ENCODE peak calls at places on chromosomes 13 and 19, in nine cellular contexts. L is GM23338, W is lung, P is endodermal cell, O is heart right ventricle, B is thoracic aorta, C is mucosa of descending colon, I is SK-N-SH, Q is mammary epithelial cell. G is an unnamed sample. For H3K4me1, the result is how much of the 10 kb centered on the place peaks cover.

GRCh38 chr13:94251801-94252200 is 227.7 kb downstream of the DCT start:
- DNase-seq in B (no peak), P (no peak), O (no peak), L (no peak), Q (no peak), W (no peak), I (no peak), C (no peak), G (no peak)

GRCh38 chr13:51628059-51628852 is 44.0 kb downstream of the WDFY2 start:
- DNase-seq in W (no peak), C (no peak), O (no peak), P (no peak), I (peak), B (no peak), Q (no peak), L (no peak), G (no peak)

GRCh38 chr13:29428992-29429315 is 166.5 kb downstream of the SLC7A1 start:
- DNase-seq in B (no peak), P (no peak), C (no peak), I (no peak), L (no peak), O (no peak), Q (no peak), W (no peak), G (no peak)

GRCh38 chr19:28887920-28888618 is 324.9 kb downstream of the UQCRFS1 start:
- DNase-seq in W (no peak), B (no peak), O (peak), Q (no peak), I (no peak), L (no peak), P (peak), C (no peak), G (no peak)

GRCh38 chr19:48506138-48506733 is 5.4 kb downstream of the LMTK3 start:
- DNase-seq in B (no peak), W (no peak), C (no peak), P (peak), Q (peak), L (peak), O (no peak), I (peak), G (no peak)

GRCh38 chr19:45782820-45783785 is 813 bp upstream of the DMPK start:
- DNase-seq in Q (peak), L (no peak), C (no peak), W (no peak), P (peak), O (peak), B (no peak), I (peak), G (no peak)

GRCh38 chr19:11416346-11417052 is 2.6 kb downstream of the RGL3 start:
- DNase-seq in L (no peak), I (no peak), Q (no peak), W (no peak), C (no peak), B (no peak), O (no peak), P (no peak), G (no peak)

GRCh38 chr13:27924529-27925141 is 4.8 kb downstream of the PDX1 start:
- DNase-seq in I (no peak), C (no peak), Q (no peak), B (no peak), O (no peak), P (no peak), L (peak), W (no peak), G (no peak)

GRCh38 chr13:58852076-58852475 is 1220.5 kb downstream of the PCDH17 start:
- DNase-seq in B (no peak), Q (peak), C (no peak), W (no peak), L (no peak), O (no peak), I (no peak), P (no peak), G (no peak)

GRCh38 chr13:23557733-23558132 is 12.5 kb upstream of the TNFRSF19 start:
- DNase-seq in W (no peak), P (no peak), B (no peak), O (no peak), I (no peak), Q (no peak), L (no peak), C (no peak), G (no peak)

GRCh38 chr13:32426981-32427851 is 714 bp downstream of the N4BP2L1 start:
- DNase-seq in Q (no peak), L (peak), P (peak), C (peak), I (peak), O (peak), B (no peak), W (peak), G (no peak)

GRCh38 chr13:89695343-89696257 is 1651.9 kb upstream of the MIR17HG start:
- DNase-seq in O (no peak), P (peak), Q (peak), I (peak), W (peak), B (no peak), C (peak), L (peak), G (no peak)

GRCh38 chr13:72693832-72694231 is 33.6 kb downstream of the MZT1 start:
- DNase-seq in Q (no peak), W (no peak), I (no peak), O (no peak), B (no peak), L (no peak), C (no peak), P (no peak), G (no peak)

GRCh38 chr19:588093-588742 is 1.5 kb upstream of the HCN2 start:
- DNase-seq in B (no peak), Q (peak), O (peak), C (peak), I (peak), P (peak), L (peak), W (no peak), G (no peak)

GRCh38 chr19:15199652-15200574 is 882 bp downstream of the NOTCH3 start:
- DNase-seq in P (peak), B (no peak), O (no peak), I (peak), L (peak), W (no peak), C (no peak), Q (no peak), G (no peak)

GRCh38 chr13:97855570-97855970 is 97.9 kb upstream of the IPO5 start:
- DNase-seq in L (peak), Q (peak), I (peak), P (peak), B (no peak), C (peak), W (no peak), O (no peak), G (no peak)

GRCh38 chr19:15779756-15780476 is 7.5 kb upstream of the OR10H5 start:
- DNase-seq in P (no peak), C (peak), B (peak), W (peak), L (no peak), Q (peak), I (no peak), O (peak), G (no peak)

GRCh38 chr19:4523306-4524110 is 5.2 kb upstream of the PLIN4 start:
- DNase-seq in B (no peak), C (peak), I (peak), P (peak), Q (no peak), L (peak), W (peak), O (peak), G (no peak)

GRCh38 chr13:111219306-111219705 is 101.1 kb upstream of the TEX29 start:
- DNase-seq in L (no peak), C (peak), Q (peak), W (no peak), O (no peak), B (no peak), P (peak), I (no peak), G (no peak)

GRCh38 chr19:22784051-22784450 is at the start of gene ZNF99:
- DNase-seq in C (peak), L (no peak), I (no peak), W (peak), P (no peak), Q (no peak), B (peak), O (peak), G (peak)

GRCh38 chr19:47021536-47022139 is 2.0 kb downstream of the NPAS1 start:
- DNase-seq in L (peak), C (no peak), W (no peak), O (no peak), I (peak), B (no peak), P (peak), Q (no peak), G (no peak)

GRCh38 chr13:51330741-51331140 is 8.8 kb upstream of the SERPINE3 start:
- DNase-seq in L (no peak), Q (peak), W (no peak), C (no peak), O (no peak), I (no peak), B (no peak), P (no peak), G (no peak)

GRCh38 chr19:49877879-49878743 is 609 bp downstream of the TBC1D17 start:
- DNase-seq in Q (peak), I (peak), O (peak), L (peak), W (peak), C (peak), P (peak), B (peak), G (peak)
- H3K4me1 ChIP-seq in Q (under half), I (under half), O (under half), L (under half), W (under half), C (under half), P (under half), B (under half), G (under half)

GRCh38 chr19:2491130-2491801 is 15.3 kb downstream of the GADD45B start:
- DNase-seq in L (no peak), O (no peak), W (peak), Q (peak), C (peak), B (no peak), I (no peak), P (no peak), G (no peak)
- TF ChIP-seq CTCF in L (no peak), O (no peak), W (no peak), Q (no peak), C (no peak), B (no peak), I (no peak), P (no peak), G (no peak)

GRCh38 chr19:41861846-41862245 is 1.8 kb downstream of the RPS19 start:
- DNase-seq in C (no peak), W (no peak), P (no peak), L (no peak), B (no peak), Q (no peak), O (no peak), I (no peak), G (no peak)

GRCh38 chr19:41863209-41863931 is 3.3 kb downstream of the RPS19 start:
- DNase-seq in P (no peak), I (no peak), L (no peak), B (no peak), O (no peak), W (no peak), Q (no peak), C (no peak), G (no peak)

GRCh38 chr19:41861098-41861768 is 1.2 kb downstream of the RPS19 start:
- DNase-seq in P (no peak), Q (no peak), B (no peak), I (no peak), L (no peak), C (no peak), W (no peak), O (no peak), G (no peak)

GRCh38 chr19:41864374-41864773 is 4.3 kb downstream of the RPS19 start:
- DNase-seq in O (no peak), L (no peak), C (no peak), B (no peak), I (no peak), P (no peak), Q (no peak), W (no peak), G (no peak)

DNA sequence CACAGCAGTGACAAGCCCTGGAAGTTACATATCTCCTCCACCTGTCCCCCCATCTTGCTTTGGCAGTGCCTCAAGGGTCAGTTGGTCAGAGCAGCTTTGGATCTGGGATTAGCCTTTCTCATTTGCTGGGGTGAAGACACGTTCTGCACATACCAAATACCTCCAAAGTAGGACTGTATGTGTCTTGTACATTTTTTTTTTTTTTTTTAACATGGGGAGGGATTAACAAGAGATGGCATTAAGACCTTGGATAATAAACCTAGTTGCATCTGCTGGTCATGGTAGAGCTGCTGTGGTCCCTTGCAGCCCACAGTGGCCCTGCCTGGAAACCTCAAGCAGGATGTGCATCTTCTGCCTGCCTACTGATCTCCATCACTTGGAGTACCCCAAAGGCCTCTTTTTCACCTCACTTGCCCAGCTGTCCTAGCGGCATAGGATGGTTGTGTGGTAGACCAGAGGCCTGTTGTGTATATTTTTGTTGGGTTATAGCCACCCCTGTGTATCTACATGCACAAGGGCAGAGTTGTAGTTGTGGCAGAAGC is 2.5 kb downstream of the RPS19 start:
- DNase-seq in W (no peak), C (no peak), O (no peak), B (no peak), I (no peak), P (no peak), Q (no peak), L (no peak), G (no peak)
- H3K4me3 ChIP-seq in W (no peak), C (no peak), O (no peak), B (peak), I (peak), P (peak), Q (peak), L (peak), G (peak)

DNA sequence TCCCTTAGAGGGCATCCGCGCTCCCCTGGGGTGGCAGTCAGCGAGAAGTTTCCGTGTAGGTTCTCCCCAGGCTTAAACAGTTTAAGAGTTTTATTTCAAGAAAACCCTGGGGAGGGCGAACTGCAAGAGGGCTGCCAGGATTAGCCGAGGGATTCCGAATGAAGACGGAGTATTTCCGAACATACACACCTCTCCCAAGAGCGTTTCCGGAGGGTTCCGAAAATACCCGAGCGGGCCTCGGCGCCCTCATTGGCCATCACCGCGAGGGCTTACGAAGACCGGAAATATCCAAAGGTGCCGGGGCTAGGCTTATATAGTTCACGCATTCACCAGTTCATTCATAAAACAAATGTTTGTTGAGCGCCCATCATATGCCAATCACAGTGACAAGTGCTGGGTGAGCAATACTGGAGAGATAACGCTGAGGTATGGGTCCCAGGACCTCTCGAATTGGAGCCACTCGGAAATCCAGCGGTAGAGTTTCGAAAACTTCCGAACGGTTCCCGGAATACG is 440 bp upstream of the RPL28 start:
- DNase-seq in L (peak), W (peak), C (peak), O (peak), Q (peak), P (peak), B (peak), I (peak), G (peak)
- H3K4me1 ChIP-seq in L (under half), W (under half), C (under half), O (half or more), Q (under half), P (under half), B (under half), I (under half), G (under half)

DNA sequence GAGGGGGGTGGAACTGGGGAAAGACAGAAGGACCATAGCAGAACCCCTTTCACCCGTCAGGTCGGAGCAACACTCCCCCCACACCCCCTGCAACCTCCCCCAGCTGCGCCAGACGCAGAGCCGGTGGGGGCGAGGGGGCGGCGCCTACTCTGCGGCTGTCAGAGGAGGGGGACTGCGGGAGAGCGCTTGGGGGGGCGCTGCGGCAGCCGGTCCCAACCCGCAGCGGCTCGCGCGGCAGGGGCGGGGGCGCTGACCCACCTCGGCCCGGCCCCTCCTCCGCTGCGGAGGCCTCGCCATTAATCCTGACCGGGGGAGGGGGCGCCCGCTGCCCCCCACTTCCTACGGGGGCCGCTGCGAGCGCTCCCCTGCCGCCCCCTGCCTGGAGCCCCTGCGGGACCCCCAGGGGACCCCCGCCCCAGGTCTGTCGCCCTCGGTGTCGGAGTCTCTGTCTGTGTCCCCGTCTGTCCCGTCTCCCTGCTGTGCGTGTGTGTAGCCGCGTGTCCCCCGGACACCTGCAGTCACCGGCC is 7.9 kb upstream of the NFIC start:
- DNase-seq in Q (no peak), I (peak), B (no peak), O (no peak), W (no peak), C (no peak), L (no peak), P (no peak), G (no peak)
- TF ChIP-seq CTCF in Q (no peak), I (no peak), B (no peak), O (no peak), W (no peak), C (no peak), L (no peak), P (no peak), G (no peak)

DNA sequence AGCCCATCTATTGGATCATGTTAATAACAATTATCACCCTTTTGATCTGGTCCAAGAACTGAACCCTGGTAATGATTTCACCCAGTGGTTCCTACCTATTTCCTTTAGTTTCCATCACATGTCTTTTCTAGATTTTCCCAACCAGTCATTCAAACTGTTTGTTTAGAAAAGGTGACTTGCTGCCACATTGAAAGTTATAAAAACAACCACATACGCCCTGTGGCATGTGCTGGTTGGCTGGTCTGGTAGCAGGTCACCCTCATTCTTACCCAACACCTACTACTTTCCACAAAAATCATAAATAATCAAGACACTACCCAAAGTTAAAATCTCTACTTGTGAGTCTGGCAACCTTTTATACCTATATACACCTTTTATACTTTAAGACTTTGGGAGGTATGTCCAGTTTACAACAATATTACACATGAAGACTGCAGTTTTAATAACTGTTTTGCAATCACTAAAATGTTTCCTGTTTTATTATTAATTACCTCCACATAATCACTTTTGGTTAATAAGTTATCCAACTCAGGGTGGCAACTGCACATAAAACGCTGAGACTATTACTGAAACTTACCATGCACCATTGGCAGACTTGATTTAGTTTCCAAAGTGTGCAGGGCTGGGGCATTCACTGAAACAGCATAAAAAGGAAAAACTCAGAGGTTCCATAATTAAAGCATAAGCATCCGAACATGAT is 38.9 kb downstream of the DZIP1 start:
- DNase-seq in W (no peak), L (no peak), Q (peak), B (no peak), P (no peak), O (no peak), I (no peak), C (no peak), G (no peak)
- H3K4me3 ChIP-seq in W (no peak), L (no peak), Q (no peak), B (no peak), P (no peak), O (no peak), I (no peak), C (no peak), G (no peak)

GRCh38 chr13:46173656-46174055 is 8.3 kb downstream of the LCP1 start:
- DNase-seq in W (no peak), C (no peak), Q (no peak), O (no peak), L (no peak), P (no peak), I (no peak), B (no peak), G (no peak)
- H3K4me1 ChIP-seq in W (under half), C (under half), Q (under half), O (half or more), L (under half), P (under half), I (under half), B (under half), G (under half)

GRCh38 chr13:101916108-101916757 is 463.8 kb downstream of the ITGBL1 start:
- DNase-seq in B (no peak), Q (peak), C (no peak), L (peak), I (peak), P (peak), O (peak), W (no peak), G (no peak)
- TF ChIP-seq CTCF in B (no peak), Q (no peak), C (no peak), L (peak), I (peak), P (peak), O (peak), W (no peak), G (peak)

GRCh38 chr13:42534785-42535184 is 39.2 kb upstream of the TNFSF11 start:
- DNase-seq in Q (no peak), C (no peak), O (no peak), P (no peak), B (no peak), I (no peak), W (no peak), L (no peak), G (no peak)

GRCh38 chr13:42533336-42533591 is 40.7 kb upstream of the TNFSF11 start:
- DNase-seq in I (no peak), L (no peak), P (no peak), Q (no peak), W (no peak), O (no peak), C (no peak), B (no peak), G (no peak)

DNA sequence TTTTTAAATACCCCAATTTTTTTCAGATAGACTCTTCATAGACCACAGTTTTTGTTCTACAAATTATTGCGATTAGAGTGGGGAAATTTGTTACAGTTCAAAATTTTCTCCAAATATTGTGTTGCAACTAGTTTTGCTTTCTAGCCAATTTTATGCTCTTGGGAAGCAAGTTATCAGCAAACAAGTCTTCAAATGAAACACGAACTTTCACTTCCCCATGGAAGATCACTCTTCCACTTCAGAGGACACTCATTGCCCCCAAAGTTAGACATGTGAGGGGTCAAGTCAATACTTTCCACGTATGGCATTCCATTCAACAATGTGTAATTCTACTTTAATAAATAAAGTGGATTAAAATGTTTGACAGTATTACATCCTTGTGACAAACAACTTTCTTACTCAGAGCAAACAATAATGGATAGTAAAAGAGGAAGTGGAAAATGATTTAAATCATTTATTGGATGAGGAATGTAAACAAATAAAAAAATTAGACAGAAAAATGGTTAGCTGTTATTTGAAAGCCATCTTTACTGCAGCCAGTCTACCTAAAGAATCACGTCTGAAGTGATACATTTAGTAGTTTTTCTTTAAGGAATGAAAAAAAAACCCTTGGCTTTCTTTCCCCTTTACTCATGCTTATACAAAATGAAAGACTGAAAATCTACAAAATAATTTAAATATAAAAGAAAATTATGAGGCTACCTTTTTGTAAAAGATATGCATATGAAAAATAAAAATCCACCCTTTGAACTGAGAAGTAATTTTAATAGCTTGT is 41.2 kb upstream of the TNFSF11 start:
- DNase-seq in W (no peak), O (no peak), P (no peak), Q (no peak), L (no peak), B (no peak), I (no peak), C (no peak), G (no peak)
- H3K4me3 ChIP-seq in W (no peak), O (no peak), P (no peak), Q (no peak), L (no peak), B (no peak), I (no peak), C (no peak), G (no peak)

G was measured in ascending aorta.